ENCODE peak calls at places on chromosomes 1 and 21, in five cellular contexts. O is SK-N-SH, G is HCT116, W is H1, P is HepG2. M is an unnamed sample.

GRCh38 chr1:44045064-44045463 is 13.8 kb upstream of the SLC6A9 start:
- DNase-seq in O (no peak), G (no peak), W (no peak), P (no peak), M (no peak)

GRCh38 chr1:222046684-222047083 is 304.8 kb upstream of the DUSP10 start:
- DNase-seq in O (no peak), G (no peak), W (no peak), P (no peak), M (no peak)

GRCh38 chr1:209526137-209526536 is 57.4 kb upstream of the CAMK1G start:
- DNase-seq in O (no peak), G (no peak), W (no peak), P (no peak), M (no peak)

GRCh38 chr1:157363660-157364140 is 188.6 kb downstream of the FCRL5 start:
- DNase-seq in O (peak; percentile 30), G (peak; percentile 42), W (peak; percentile 57), P (peak; percentile 41), M (peak; percentile 49)

GRCh38 chr1:7536891-7537591 is 234.1 kb upstream of the VAMP3 start:
- DNase-seq in O (peak; percentile 74), G (no peak), W (no peak), P (no peak), M (no peak)

GRCh38 chr1:10286244-10286643 is 75.9 kb downstream of the KIF1B start:
- DNase-seq in O (no peak), G (no peak), W (no peak), P (no peak), M (no peak)

GRCh38 chr1:223189903-223190724 is 47.1 kb upstream of the TLR5 start:
- DNase-seq in O (no peak), G (peak; percentile 34), W (peak; percentile 17), P (no peak), M (no peak)

GRCh38 chr1:38217316-38217715 is 170.7 kb upstream of the POU3F1 start:
- DNase-seq in O (no peak), G (no peak), W (no peak), P (no peak), M (no peak)

GRCh38 chr1:231311696-231312095 is 26.0 kb downstream of the EXOC8 start:
- DNase-seq in O (no peak), G (no peak), W (no peak), P (no peak), M (no peak)

GRCh38 chr1:42765271-42765670 is 1.6 kb downstream of the P3H1 start:
- DNase-seq in O (no peak), G (no peak), W (no peak), P (no peak), M (no peak)

GRCh38 chr1:156993426-156994147 is 52.0 kb downstream of the ARHGEF11 start:
- DNase-seq in O (no peak), G (no peak), W (no peak), P (no peak), M (no peak)

GRCh38 chr1:187928288-187928687 is 1099.5 kb downstream of the PLA2G4A start:
- DNase-seq in O (peak; percentile 6), G (peak; percentile 7), W (no peak), P (peak; percentile 29), M (peak; percentile 47)

GRCh38 chr1:176843352-176844297 is 320.9 kb downstream of the ASTN1 start:
- DNase-seq in O (peak; percentile 37), G (peak; percentile 7), W (no peak), P (peak; percentile 7), M (peak; percentile 54)

GRCh38 chr1:247500725-247501348 is 35.4 kb downstream of the OR2C3 start:
- DNase-seq in O (no peak), G (no peak), W (no peak), P (no peak), M (no peak)

GRCh38 chr1:228379165-228379460 is 27.5 kb downstream of the TRIM11 start:
- DNase-seq in O (no peak), G (no peak), W (no peak), P (no peak), M (no peak)

GRCh38 chr1:47785561-47786271 is 211.5 kb downstream of the TRABD2B start:
- DNase-seq in O (peak; percentile 61), G (no peak), W (peak; percentile 53), P (peak; percentile 41), M (no peak)

GRCh38 chr21:45488839-45489479 is 53.3 kb downstream of the SLC19A1 start:
- DNase-seq in O (no peak), G (no peak), W (peak; percentile 66), P (no peak), M (peak; percentile 42)

GRCh38 chr21:45709127-45709526 is 65.6 kb downstream of the PCBP3 start:
- DNase-seq in O (no peak), G (no peak), W (no peak), P (no peak), M (no peak)

GRCh38 chr1:217078959-217079358 is 355.7 kb upstream of the ESRRG start:
- DNase-seq in O (no peak), G (no peak), W (no peak), P (no peak), M (no peak)

GRCh38 chr1:205612556-205612955 is 19.3 kb downstream of the ELK4 start:
- DNase-seq in O (no peak), G (no peak), W (no peak), P (no peak), M (no peak)

GRCh38 chr1:246577720-246578106 is 11.5 kb downstream of the CNST start:
- DNase-seq in O (no peak), G (no peak), W (no peak), P (no peak), M (no peak)

GRCh38 chr21:39073063-39073462 is 110.2 kb downstream of the PSMG1 start:
- DNase-seq in O (no peak), G (no peak), W (no peak), P (no peak), M (no peak)

GRCh38 chr1:103435443-103435842 is 90.1 kb upstream of the RNPC3 start:
- DNase-seq in O (no peak), G (no peak), W (no peak), P (no peak), M (no peak)

GRCh38 chr1:45097944-45098343 is 85.9 kb downstream of the UROD start:
- DNase-seq in O (no peak), G (no peak), W (no peak), P (peak; percentile 58), M (no peak)

GRCh38 chr1:111735321-111735720 is 3.9 kb downstream of the INKA2 start:
- DNase-seq in O (no peak), G (no peak), W (no peak), P (no peak), M (no peak)

GRCh38 chr1:3775248-3775497 is 2.6 kb downstream of the SMIM1 start:
- DNase-seq in O (no peak), G (no peak), W (no peak), P (no peak), M (no peak)

GRCh38 chr1:13593511-13594131 is 10.0 kb downstream of the PDPN start:
- DNase-seq in O (no peak), G (no peak), W (no peak), P (no peak), M (no peak)

GRCh38 chr1:156836041-156836654 is 19.5 kb upstream of the SH2D2A start:
- DNase-seq in O (no peak), G (no peak), W (no peak), P (no peak), M (no peak)

GRCh38 chr1:217188280-217189235 is 442.3 kb downstream of the GPATCH2 start:
- DNase-seq in O (no peak), G (no peak), W (no peak), P (no peak), M (no peak)

DNA sequence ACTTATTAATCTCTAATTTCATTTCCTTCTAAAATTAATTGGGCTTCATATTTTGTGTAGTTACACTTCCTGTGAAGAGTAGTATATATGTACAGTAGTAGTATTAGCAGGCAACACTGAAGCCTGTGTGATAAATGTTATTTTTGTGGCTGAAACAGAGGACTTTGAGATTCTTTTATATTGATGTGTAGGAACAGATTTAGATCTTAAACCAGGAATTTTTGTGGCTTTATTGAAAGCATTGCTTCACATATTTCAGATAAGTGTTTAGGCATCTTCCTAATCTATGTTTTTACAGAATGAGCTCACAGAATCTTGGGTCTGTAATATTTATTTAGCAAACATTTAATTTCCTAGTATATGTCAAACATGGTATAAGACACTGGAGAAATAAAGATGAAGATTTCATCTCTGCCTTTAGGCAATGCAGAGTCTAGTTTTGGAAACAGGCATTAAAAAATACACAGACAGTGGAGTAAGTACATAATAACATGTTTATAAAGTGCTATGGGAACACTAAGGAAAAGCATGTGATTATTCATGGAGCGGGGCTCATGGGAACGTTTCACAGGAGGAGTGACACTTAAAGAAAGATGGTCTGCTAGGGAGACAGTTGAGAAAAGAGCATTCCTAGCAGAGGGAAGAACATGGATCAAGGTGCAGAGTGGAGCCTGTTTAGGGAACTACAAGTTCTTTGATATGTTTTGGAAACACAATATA is 52.7 kb downstream of the MIGA1 start:
- DNase-seq in O (no peak), G (no peak), W (no peak), P (no peak), M (no peak)
- TF ChIP-seq YY1 in O (no peak), G (no peak), W (no peak), P (no peak), M (no peak)

GRCh38 chr1:22208973-22209378 is 66.1 kb upstream of the WNT4 start:
- DNase-seq in O (no peak), G (no peak), W (peak; percentile 54), P (no peak), M (no peak)
- TF ChIP-seq YY1 in O (no peak), G (no peak), W (no peak), P (no peak), M (no peak)

GRCh38 chr1:207867136-207868081 is 43.5 kb downstream of the CD34 start:
- DNase-seq in O (peak; percentile 22), G (no peak), W (no peak), P (no peak), M (no peak)

GRCh38 chr1:207870279-207871031 is 40.5 kb downstream of the CD34 start:
- DNase-seq in O (no peak), G (no peak), W (no peak), P (no peak), M (no peak)

GRCh38 chr1:207869859-207870258 is 41.1 kb downstream of the CD34 start:
- DNase-seq in O (no peak), G (no peak), W (no peak), P (no peak), M (no peak)

GRCh38 chr1:207868252-207868768 is 42.6 kb downstream of the CD34 start:
- DNase-seq in O (peak; percentile 54), G (no peak), W (peak; percentile 58), P (no peak), M (no peak)

GRCh38 chr1:207868769-207869721 is 41.9 kb downstream of the CD34 start:
- DNase-seq in O (peak; percentile 93), G (peak; percentile 29), W (peak; percentile 90), P (peak; percentile 41), M (peak; percentile 56)
- TF ChIP-seq YY1 in O (no peak), G (peak; percentile 10), W (no peak), P (peak; percentile 70), M (no peak)

GRCh38 chr1:80445021-80445420 is 1355.7 kb upstream of the ADGRL2 start:
- DNase-seq in O (no peak), G (peak; percentile 16), W (no peak), P (no peak), M (no peak)

GRCh38 chr1:80436851-80437250 is 1363.9 kb upstream of the ADGRL2 start:
- DNase-seq in O (no peak), G (no peak), W (no peak), P (no peak), M (no peak)

GRCh38 chr1:80447533-80447932 is 1353.2 kb upstream of the ADGRL2 start:
- DNase-seq in O (no peak), G (no peak), W (no peak), P (no peak), M (no peak)

GRCh38 chr1:80444171-80444570 is 1356.6 kb upstream of the ADGRL2 start:
- DNase-seq in O (no peak), G (no peak), W (no peak), P (no peak), M (no peak)

GRCh38 chr1:80441664-80442063 is 1359.1 kb upstream of the ADGRL2 start:
- DNase-seq in O (no peak), G (no peak), W (no peak), P (peak; percentile 1), M (no peak)
- TF ChIP-seq YY1 in O (no peak), G (no peak), W (no peak), P (no peak), M (no peak)

M was measured in NT2/D1.